ENCODE peak calls at places on chromosomes 7 and 10, in nine cellular contexts. W, F, A, L, K, E, N, G and C are unnamed samples. For H3K27me3, the result is how much of the 10 kb centered on the place peaks cover.

GRCh38 chr10:91745086-91745831 is 53.0 kb upstream of the TNKS2 start:
- DNase-seq in W (no peak), F (peak), A (no peak), L (no peak), K (no peak), E (no peak), N (peak), G (no peak), C (no peak)

GRCh38 chr7:3272691-3273141 is 28.3 kb upstream of the SDK1 start:
- DNase-seq in W (no peak), F (peak), A (no peak), L (no peak), K (no peak), E (no peak), N (no peak), G (no peak), C (no peak)

GRCh38 chr10:79386637-79387465 is 39.6 kb downstream of the PPIF start:
- DNase-seq in W (peak), F (no peak), A (peak), L (no peak), K (peak), E (no peak), N (peak), G (peak), C (peak)

GRCh38 chr7:125057974-125058373 is 128.3 kb upstream of the POT1 start:
- DNase-seq in W (no peak), F (no peak), A (no peak), L (no peak), K (no peak), E (no peak), N (no peak), G (no peak), C (no peak)

GRCh38 chr7:27139335-27140107 is 4.0 kb downstream of the HOXA5 start:
- DNase-seq in W (peak), F (no peak), A (no peak), L (no peak), K (peak), E (no peak), N (peak), G (no peak), C (no peak)

GRCh38 chr7:66050990-66051424 is 24.6 kb upstream of the ASL start:
- DNase-seq in W (no peak), F (peak), A (peak), L (peak), K (no peak), E (no peak), N (no peak), G (no peak), C (no peak)

GRCh38 chr10:72099054-72099921 is 10.9 kb upstream of the SPOCK2 start:
- DNase-seq in W (no peak), F (no peak), A (no peak), L (no peak), K (no peak), E (no peak), N (no peak), G (no peak), C (no peak)

GRCh38 chr10:119680050-119680449 is 28.9 kb downstream of the BAG3 start:
- DNase-seq in W (peak), F (peak), A (peak), L (no peak), K (peak), E (no peak), N (no peak), G (peak), C (no peak)

GRCh38 chr7:7641129-7641663 is 644 bp downstream of the UMAD1 start:
- DNase-seq in W (no peak), F (peak), A (peak), L (peak), K (no peak), E (no peak), N (no peak), G (no peak), C (no peak)

GRCh38 chr7:118525020-118525419 is 300.5 kb downstream of the ANKRD7 start:
- DNase-seq in W (no peak), F (no peak), A (no peak), L (no peak), K (no peak), E (no peak), N (no peak), G (no peak), C (no peak)

GRCh38 chr7:128886391-128887168 is 23.9 kb downstream of the ATP6V1F start:
- DNase-seq in W (peak), F (no peak), A (no peak), L (no peak), K (peak), E (no peak), N (no peak), G (no peak), C (no peak)

GRCh38 chr7:70131807-70132565 is 533.7 kb downstream of the AUTS2 start:
- DNase-seq in W (no peak), F (no peak), A (no peak), L (no peak), K (no peak), E (no peak), N (no peak), G (no peak), C (no peak)

GRCh38 chr7:89607797-89608196 is 546.5 kb upstream of the STEAP1 start:
- DNase-seq in W (no peak), F (no peak), A (no peak), L (no peak), K (no peak), E (peak), N (no peak), G (no peak), C (no peak)

GRCh38 chr7:17994079-17994478 is 33.6 kb downstream of the PRPS1L1 start:
- DNase-seq in W (no peak), F (no peak), A (no peak), L (no peak), K (no peak), E (no peak), N (no peak), G (no peak), C (no peak)

GRCh38 chr10:78304091-78305045 is 270.7 kb downstream of the RPS24 start:
- DNase-seq in W (peak), F (no peak), A (no peak), L (no peak), K (no peak), E (no peak), N (peak), G (no peak), C (no peak)

GRCh38 chr10:80497187-80498038 is 40.3 kb upstream of the SH2D4B start:
- DNase-seq in W (peak), F (no peak), A (no peak), L (peak), K (peak), E (no peak), N (no peak), G (peak), C (peak)

GRCh38 chr7:74349621-74350020 is 60.4 kb downstream of the CLIP2 start:
- DNase-seq in W (no peak), F (no peak), A (no peak), L (no peak), K (no peak), E (no peak), N (no peak), G (no peak), C (no peak)

GRCh38 chr7:83610649-83611304 is 38.2 kb downstream of the SEMA3E start:
- DNase-seq in W (no peak), F (no peak), A (no peak), L (no peak), K (no peak), E (no peak), N (peak), G (no peak), C (no peak)

GRCh38 chr7:117705630-117706029 is 167.6 kb downstream of the CTTNBP2 start:
- DNase-seq in W (no peak), F (no peak), A (no peak), L (no peak), K (no peak), E (no peak), N (no peak), G (no peak), C (no peak)

GRCh38 chr7:11833431-11833830 is 1.4 kb upstream of the THSD7A start:
- DNase-seq in W (no peak), F (no peak), A (no peak), L (no peak), K (no peak), E (no peak), N (peak), G (no peak), C (no peak)

GRCh38 chr7:27745064-27745583 is 5.2 kb downstream of the TAX1BP1 start:
- DNase-seq in W (no peak), F (peak), A (no peak), L (no peak), K (no peak), E (no peak), N (peak), G (no peak), C (no peak)

GRCh38 chr10:649798-650690 is 39.4 kb downstream of the DIP2C start:
- DNase-seq in W (no peak), F (no peak), A (no peak), L (no peak), K (no peak), E (no peak), N (peak), G (no peak), C (peak)

GRCh38 chr7:44959433-44959951 is 19.3 kb downstream of the MYO1G start:
- DNase-seq in W (no peak), F (no peak), A (no peak), L (no peak), K (no peak), E (peak), N (no peak), G (no peak), C (no peak)

GRCh38 chr7:38463277-38464224 is 167.6 kb downstream of the AMPH start:
- DNase-seq in W (peak), F (peak), A (peak), L (peak), K (peak), E (peak), N (no peak), G (peak), C (no peak)

GRCh38 chr10:124448696-124449169 is 1.1 kb downstream of the NKX1-2 start:
- DNase-seq in W (no peak), F (no peak), A (no peak), L (no peak), K (no peak), E (no peak), N (peak), G (no peak), C (no peak)
- TF ChIP-seq CTCF in W (no peak), F (no peak), A (no peak), L (no peak), K (no peak), E (no peak), N (peak), G (no peak), C (no peak)

DNA sequence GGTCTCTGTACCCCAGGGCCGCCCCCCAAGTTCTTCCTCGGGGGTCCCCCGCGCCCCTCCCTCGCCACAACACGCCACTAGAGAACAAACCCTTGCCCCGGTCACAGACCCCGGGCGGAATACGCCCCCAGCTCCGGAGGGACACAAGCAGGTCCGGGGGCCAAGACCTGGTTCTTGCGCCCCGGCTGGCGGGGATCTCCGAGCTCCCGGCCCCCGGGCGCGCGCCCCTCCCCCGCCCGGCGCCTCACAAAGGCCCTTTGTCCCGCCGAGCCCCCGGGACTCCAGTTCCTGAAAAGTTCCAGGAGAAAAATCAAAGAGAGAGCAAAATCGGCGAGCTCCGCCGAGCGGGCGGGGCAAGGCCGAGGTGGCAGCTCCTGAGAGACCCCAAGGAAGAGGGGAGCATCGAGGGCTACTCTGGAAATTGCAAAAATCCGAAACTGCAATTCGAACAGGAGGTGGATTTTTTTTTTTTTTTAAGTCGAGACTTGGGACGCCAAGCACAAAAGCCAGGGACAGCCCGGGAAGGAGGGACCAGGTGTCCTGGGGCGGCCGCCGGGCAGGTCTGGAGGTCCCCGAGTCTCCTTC is 4.0 kb downstream of the TNRC18 start:
- DNase-seq in W (no peak), F (peak), A (no peak), L (no peak), K (no peak), E (no peak), N (peak), G (no peak), C (peak)
- H3K27ac ChIP-seq in W (peak), F (peak), A (peak), L (peak), K (peak), E (no peak), N (peak), G (peak), C (peak)

GRCh38 chr10:113553149-113553548 is 296 bp downstream of the HABP2 start:
- DNase-seq in W (no peak), F (no peak), A (no peak), L (no peak), K (no peak), E (no peak), N (no peak), G (no peak), C (no peak)

GRCh38 chr10:113555245-113555644 is 2.4 kb downstream of the HABP2 start:
- DNase-seq in W (peak), F (no peak), A (no peak), L (no peak), K (no peak), E (no peak), N (no peak), G (no peak), C (no peak)

GRCh38 chr10:113552723-113553122 is at the start of gene HABP2:
- DNase-seq in W (no peak), F (no peak), A (no peak), L (no peak), K (no peak), E (no peak), N (no peak), G (no peak), C (no peak)

GRCh38 chr10:113555751-113556150 is 2.9 kb downstream of the HABP2 start:
- DNase-seq in W (peak), F (no peak), A (no peak), L (no peak), K (no peak), E (no peak), N (peak), G (no peak), C (no peak)

GRCh38 chr10:113554214-113554613 is 1.4 kb downstream of the HABP2 start:
- DNase-seq in W (no peak), F (no peak), A (no peak), L (no peak), K (no peak), E (no peak), N (no peak), G (no peak), C (no peak)
- H3K27me3 ChIP-seq in W (under half), F (under half), A (under half), L (under half), K (under half), E (under half), N (under half), G (under half), C (under half)

GRCh38 chr7:29299986-29300609 is 105.5 kb downstream of the CHN2 start:
- DNase-seq in W (no peak), F (peak), A (no peak), L (no peak), K (no peak), E (no peak), N (peak), G (no peak), C (no peak)

GRCh38 chr7:29300649-29301048 is 106.1 kb downstream of the CHN2 start:
- DNase-seq in W (no peak), F (peak), A (no peak), L (no peak), K (no peak), E (no peak), N (no peak), G (no peak), C (no peak)

GRCh38 chr7:29292886-29293658 is 98.5 kb downstream of the CHN2 start:
- DNase-seq in W (no peak), F (no peak), A (no peak), L (no peak), K (no peak), E (no peak), N (no peak), G (no peak), C (no peak)

GRCh38 chr7:29296421-29296820 is 101.8 kb downstream of the CHN2 start:
- DNase-seq in W (no peak), F (no peak), A (no peak), L (no peak), K (no peak), E (no peak), N (no peak), G (no peak), C (no peak)

GRCh38 chr7:29297194-29297890 is 102.8 kb downstream of the CHN2 start:
- DNase-seq in W (no peak), F (no peak), A (no peak), L (no peak), K (no peak), E (no peak), N (peak), G (no peak), C (no peak)
- TF ChIP-seq CTCF in W (no peak), F (peak), A (no peak), L (no peak), K (no peak), E (no peak), N (peak), G (no peak), C (no peak)

DNA sequence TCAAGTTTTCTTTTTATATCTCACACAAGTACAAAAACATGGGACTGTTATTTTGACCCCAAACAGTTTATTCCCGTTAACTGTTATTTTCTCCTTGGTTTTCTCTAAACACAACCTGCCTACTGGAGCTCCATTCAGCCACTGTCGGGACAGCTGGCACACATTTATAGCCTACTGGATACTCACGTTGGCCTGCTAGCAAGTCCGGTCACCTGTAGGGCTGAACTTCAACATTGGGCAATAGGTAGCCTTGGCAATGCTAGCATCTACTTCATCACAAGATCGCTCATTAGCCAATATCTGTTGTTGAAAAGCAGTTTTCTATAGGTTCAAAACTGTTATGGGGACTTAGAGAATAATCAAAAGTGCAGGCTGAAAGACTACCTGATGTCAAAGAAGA is 32.3 kb downstream of the RHOBTB1 start:
- DNase-seq in W (no peak), F (no peak), A (no peak), L (no peak), K (no peak), E (no peak), N (no peak), G (no peak), C (no peak)
- H3K27ac ChIP-seq in W (peak), F (no peak), A (no peak), L (no peak), K (peak), E (no peak), N (no peak), G (peak), C (peak)

DNA sequence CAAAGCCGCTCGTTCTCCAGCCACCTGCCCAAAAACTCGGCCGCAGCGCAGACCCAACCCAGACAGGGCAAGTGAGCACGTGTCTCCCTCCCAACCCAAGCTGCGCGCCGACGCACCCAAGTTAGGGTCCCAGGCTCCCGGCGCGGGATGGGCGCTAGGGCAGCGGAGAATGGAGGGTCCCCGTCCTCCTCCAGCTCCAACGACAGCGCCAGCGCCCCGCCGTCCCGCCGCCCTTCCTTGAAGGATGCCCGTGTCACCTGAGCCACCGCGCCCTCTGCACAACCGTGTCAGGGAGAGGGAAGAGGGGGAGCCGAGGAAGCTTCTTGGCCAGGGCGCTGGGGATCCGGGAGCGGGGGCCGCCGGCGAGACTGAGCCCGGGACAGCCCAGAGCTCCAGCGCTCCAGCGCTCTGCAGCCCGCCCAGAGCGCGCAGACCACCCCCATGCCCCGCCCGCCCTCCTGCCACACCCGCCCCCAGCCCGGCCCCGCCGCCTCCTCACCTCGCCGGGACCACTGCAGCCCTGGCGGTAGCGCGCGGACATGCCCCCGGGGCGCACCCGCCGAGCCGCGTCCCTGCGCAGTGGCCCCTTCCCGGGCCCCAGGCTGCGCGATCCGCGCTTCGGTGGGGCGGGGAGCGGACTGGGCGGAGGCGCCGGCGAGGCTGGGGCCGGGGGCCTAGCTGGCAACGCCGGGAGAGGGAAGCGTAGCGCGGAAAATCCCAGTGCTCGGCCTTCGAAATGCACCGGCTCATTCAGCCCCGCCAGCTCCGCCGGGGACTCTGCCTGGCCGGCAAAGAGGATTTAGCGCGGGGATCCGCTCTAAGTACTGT is at the start of gene SLC16A12:
- DNase-seq in W (no peak), F (no peak), A (no peak), L (peak), K (peak), E (no peak), N (peak), G (no peak), C (no peak)
- H3K27me3 ChIP-seq in W (under half), F (under half), A (under half), L (under half), K (under half), E (under half), N (half or more), G (under half), C (under half)

DNA sequence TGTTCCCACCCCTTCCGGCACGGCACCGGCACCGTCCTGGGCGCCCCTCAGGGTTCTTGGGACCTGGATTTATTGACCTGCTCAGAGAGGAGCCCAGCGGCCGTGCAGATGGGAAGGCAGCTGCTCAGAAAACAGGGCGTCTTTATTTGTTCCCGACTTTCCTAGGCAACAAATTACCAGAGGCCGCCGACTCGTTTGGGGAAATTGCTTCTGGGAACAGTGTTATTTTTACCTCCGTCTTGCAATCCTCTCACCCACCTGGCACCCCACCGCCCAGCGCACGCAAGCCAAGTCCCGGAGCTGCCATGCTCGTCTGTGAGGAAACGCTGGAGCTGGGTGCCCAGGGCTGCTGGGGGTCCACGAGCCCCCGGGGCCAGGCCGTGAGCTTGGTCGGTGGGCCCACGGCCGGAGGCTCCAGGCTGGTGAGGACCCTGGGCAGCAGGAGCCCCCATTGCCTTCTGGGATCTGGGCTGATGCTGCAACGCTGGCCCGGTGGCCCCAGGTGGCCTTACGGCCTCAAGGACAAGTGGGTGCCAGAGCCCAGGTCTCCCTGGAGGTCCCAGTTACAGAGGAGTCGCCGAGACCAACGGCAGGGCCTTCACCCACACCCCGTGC is 14.8 kb upstream of the ADGRA1 start:
- DNase-seq in W (no peak), F (no peak), A (no peak), L (no peak), K (no peak), E (no peak), N (no peak), G (no peak), C (no peak)
- TF ChIP-seq CTCF in W (no peak), F (no peak), A (no peak), L (no peak), K (no peak), E (no peak), N (no peak), G (no peak), C (no peak)

GRCh38 chr7:131057524-131058065 is 270.1 kb upstream of the MKLN1 start:
- DNase-seq in W (no peak), F (no peak), A (no peak), L (no peak), K (no peak), E (peak), N (no peak), G (no peak), C (no peak)
- H3K27ac ChIP-seq in W (peak), F (no peak), A (peak), L (no peak), K (peak), E (peak), N (no peak), G (peak), C (peak)